ENCODE peak calls at places on chromosomes 4 and X, in seven cellular contexts. Q is psoas muscle; P is activated B cell treated with CpG ODN at 0.5 μM for 24 hours; W is stimulated activated CD4-positive, alpha-beta T cell treated with anti-CD3 and anti-CD28 coated beads, Interleukin-2, amount 100 ng/mL, for 4 hours; V is H9; J is NAMALWA; O is LHCN-M2. F is an unnamed sample.

GRCh38 chrX:153723351-153724251 is 586 bp downstream of the BCAP31 start:
- DNase-seq in Q (peak; percentile 63), P (peak; percentile 54), W (peak; percentile 42), V (peak; percentile 50), J (peak; percentile 73), O (no peak), F (no peak)

GRCh38 chrX:110795645-110796510 is at the start of gene CHRDL1:
- DNase-seq in Q (peak; percentile 54), P (no peak), W (no peak), V (peak; percentile 54), J (no peak), O (no peak), F (no peak)

GRCh38 chrX:151177141-151178027 is 1.0 kb downstream of the GPR50 start:
- DNase-seq in Q (no peak), P (no peak), W (no peak), V (peak; percentile 61), J (no peak), O (no peak), F (no peak)

GRCh38 chr4:169253904-169254303 is 16.9 kb downstream of the SH3RF1 start:
- DNase-seq in Q (no peak), P (no peak), W (no peak), V (no peak), J (no peak), O (peak; percentile 79), F (no peak)

GRCh38 chr4:76430519-76431388 is 4.3 kb upstream of the SHROOM3 start:
- DNase-seq in Q (no peak), P (no peak), W (no peak), V (no peak), J (peak; percentile 78), O (peak; percentile 61), F (no peak)

GRCh38 chr4:3482707-3483106 is 19.6 kb downstream of the DOK7 start:
- DNase-seq in Q (no peak), P (no peak), W (no peak), V (no peak), J (no peak), O (no peak), F (no peak)

GRCh38 chrX:132216806-132217202 is 2.4 kb downstream of the RAP2C start:
- DNase-seq in Q (no peak), P (no peak), W (no peak), V (no peak), J (peak; percentile 48), O (peak; percentile 24), F (no peak)

GRCh38 chr4:27068151-27068862 is 207.7 kb downstream of the STIM2 start:
- DNase-seq in Q (no peak), P (no peak), W (no peak), V (no peak), J (no peak), O (no peak), F (no peak)

GRCh38 chr4:677431-678293 is 3.3 kb downstream of the MYL5 start:
- DNase-seq in Q (peak; percentile 65), P (no peak), W (peak; percentile 31), V (peak; percentile 29), J (no peak), O (peak; percentile 87), F (no peak)

GRCh38 chr4:169847171-169847570 is 89.4 kb upstream of the HPF1 start:
- DNase-seq in Q (no peak), P (no peak), W (no peak), V (no peak), J (no peak), O (no peak), F (no peak)

GRCh38 chr4:174119051-174119450 is 164.4 kb downstream of the FBXO8 start:
- DNase-seq in Q (no peak), P (no peak), W (no peak), V (no peak), J (no peak), O (peak; percentile 80), F (no peak)

GRCh38 chrX:11321986-11322385 is 28.8 kb downstream of the AMELX start:
- DNase-seq in Q (no peak), P (no peak), W (no peak), V (no peak), J (no peak), O (no peak), F (no peak)

GRCh38 chr4:1031956-1032795 is 20.8 kb downstream of the FGFRL1 start:
- DNase-seq in Q (no peak), P (no peak), W (no peak), V (no peak), J (peak; percentile 73), O (peak; percentile 14), F (no peak)

GRCh38 chrX:20547649-20548051 is 280.9 kb upstream of the RPS6KA3 start:
- DNase-seq in Q (no peak), P (no peak), W (no peak), V (no peak), J (no peak), O (peak; percentile 74), F (no peak)

GRCh38 chrX:74924449-74925209 is 623 bp downstream of the NEXMIF start:
- DNase-seq in Q (peak; percentile 53), P (peak; percentile 18), W (no peak), V (peak; percentile 55), J (no peak), O (no peak), F (no peak)

GRCh38 chr4:23171971-23172370 is 479.2 kb downstream of the GBA3 start:
- DNase-seq in Q (no peak), P (no peak), W (no peak), V (no peak), J (no peak), O (peak; percentile 70), F (no peak)

GRCh38 chr4:75545526-75545925 is 10.3 kb upstream of the ODAPH start:
- DNase-seq in Q (no peak), P (no peak), W (no peak), V (no peak), J (no peak), O (peak; percentile 27), F (no peak)

GRCh38 chr4:5082381-5082780 is 31.1 kb downstream of the STK32B start:
- DNase-seq in Q (no peak), P (no peak), W (no peak), V (no peak), J (no peak), O (no peak), F (no peak)

GRCh38 chr4:128228021-128228571 is 59.5 kb downstream of the PGRMC2 start:
- DNase-seq in Q (no peak), P (no peak), W (no peak), V (no peak), J (no peak), O (peak; percentile 70), F (no peak)

GRCh38 chr4:25817059-25817681 is 45.6 kb downstream of the SEL1L3 start:
- DNase-seq in Q (no peak), P (no peak), W (no peak), V (no peak), J (no peak), O (peak; percentile 68), F (no peak)

GRCh38 chr4:121789960-121790829 is 10.9 kb upstream of the EXOSC9 start:
- DNase-seq in Q (no peak), P (no peak), W (no peak), V (no peak), J (no peak), O (peak; percentile 82), F (no peak)

GRCh38 chr4:124018383-124019317 is 622.1 kb downstream of the SPRY1 start:
- DNase-seq in Q (peak; percentile 76), P (no peak), W (no peak), V (no peak), J (peak; percentile 50), O (peak; percentile 73), F (peak; percentile 34)

GRCh38 chr4:77095101-77095826 is 19.5 kb upstream of the CCNI start:
- DNase-seq in Q (peak; percentile 85), P (peak; percentile 53), W (peak; percentile 57), V (peak; percentile 82), J (no peak), O (peak; percentile 74), F (no peak)

GRCh38 chr4:58515206-58515605 is 1405.0 kb upstream of the IGFBP7 start:
- DNase-seq in Q (no peak), P (no peak), W (no peak), V (no peak), J (no peak), O (no peak), F (no peak)

GRCh38 chrX:46912098-46912672 is at the start of gene JADE3:
- DNase-seq in Q (peak; percentile 71), P (peak; percentile 56), W (peak; percentile 6), V (peak; percentile 75), J (peak; percentile 69), O (peak; percentile 59), F (no peak)

GRCh38 chr4:24850669-24851068 is 55.3 kb downstream of the SOD3 start:
- DNase-seq in Q (no peak), P (no peak), W (no peak), V (no peak), J (no peak), O (peak; percentile 84), F (no peak)

GRCh38 chrX:15336023-15336413 is 695 bp upstream of the PIGA start:
- DNase-seq in Q (no peak), P (peak; percentile 17), W (peak; percentile 12), V (no peak), J (peak; percentile 39), O (peak; percentile 33), F (no peak)

GRCh38 chrX:84219551-84219950 is 31.6 kb upstream of the RPS6KA6 start:
- DNase-seq in Q (no peak), P (no peak), W (no peak), V (no peak), J (no peak), O (peak; percentile 45), F (no peak)

GRCh38 chr4:82630079-82630478 is 68.3 kb upstream of the TMEM150C start:
- DNase-seq in Q (no peak), P (no peak), W (no peak), V (no peak), J (no peak), O (no peak), F (no peak)

GRCh38 chr4:159193256-159193655 is 90.4 kb downstream of the RAPGEF2 start:
- DNase-seq in Q (no peak), P (no peak), W (no peak), V (no peak), J (no peak), O (no peak), F (no peak)

GRCh38 chr4:38075370-38076152 is 115.4 kb downstream of the PTTG2 start:
- DNase-seq in Q (no peak), P (no peak), W (no peak), V (no peak), J (no peak), O (no peak), F (no peak)

GRCh38 chrX:22520128-22520828 is 247.6 kb downstream of the CBLL2 start:
- DNase-seq in Q (no peak), P (no peak), W (no peak), V (no peak), J (no peak), O (no peak), F (no peak)

GRCh38 chr4:70802923-70803605 is 36.6 kb downstream of the GRSF1 start:
- DNase-seq in Q (no peak), P (no peak), W (no peak), V (no peak), J (no peak), O (no peak), F (no peak)

GRCh38 chrX:108348525-108348924 is 89.7 kb downstream of the COL4A6 start:
- DNase-seq in Q (no peak), P (no peak), W (no peak), V (no peak), J (no peak), O (no peak), F (no peak)

GRCh38 chrX:35046646-35047231 is 104.1 kb downstream of the FAM47B start:
- DNase-seq in Q (no peak), P (no peak), W (no peak), V (no peak), J (no peak), O (no peak), F (no peak)

GRCh38 chr4:90127223-90127705 is at the start of gene CCSER1:
- DNase-seq in Q (peak; percentile 73), P (peak; percentile 78), W (peak; percentile 28), V (peak; percentile 61), J (no peak), O (no peak), F (no peak)

GRCh38 chrX:150205011-150205410 is 158.1 kb upstream of the MAMLD1 start:
- DNase-seq in Q (no peak), P (no peak), W (no peak), V (no peak), J (no peak), O (peak; percentile 72), F (no peak)